ENCODE peak calls at places on chromosome X, in nine cellular contexts. D is psoas muscle, T is fibroblast of mammary gland, A is upper lobe of right lung, M is sigmoid colon, H is BE2C, O is endodermal cell, Q is uterus, L is WERI-Rb-1. N is an unnamed sample.

GRCh38 chrX:119488749-119489148 is 20.5 kb downstream of the SLC25A5 start:
- DNase-seq in L (peak), D (peak), Q (peak), H (peak), A (no peak), M (peak), T (peak), O (peak), N (peak)

GRCh38 chrX:16661495-16661894 is 11.5 kb downstream of the S100G start:
- DNase-seq in T (no peak), Q (no peak), M (no peak), H (no peak), L (no peak), D (no peak), O (no peak), A (no peak), N (no peak)

GRCh38 chrX:155997436-155997835 is at the start of gene IL9R:
- DNase-seq in Q (no peak), T (no peak), O (no peak), A (no peak), H (no peak), L (peak), M (no peak), D (no peak), N (no peak)

GRCh38 chrX:77572322-77572721 is 125.1 kb downstream of the FGF16 start:
- DNase-seq in T (peak), D (no peak), Q (no peak), M (no peak), O (no peak), L (no peak), A (no peak), H (no peak), N (no peak)

GRCh38 chrX:94908171-94908570 is 1234.2 kb downstream of the FAM133A start:
- DNase-seq in H (peak), M (no peak), Q (no peak), L (no peak), O (no peak), D (no peak), T (no peak), A (no peak), N (no peak)

GRCh38 chrX:101550825-101551767 is 749 bp downstream of the ARMCX1 start:
- DNase-seq in A (peak), L (no peak), T (peak), D (peak), H (peak), O (peak), M (peak), Q (peak), N (peak)

GRCh38 chrX:43589735-43590515 is 66.2 kb upstream of the MAOA start:
- DNase-seq in M (no peak), L (no peak), H (no peak), A (no peak), D (no peak), Q (no peak), O (no peak), T (peak), N (no peak)

GRCh38 chrX:39477438-39478120 is 620.2 kb downstream of the BCOR start:
- DNase-seq in H (no peak), D (peak), T (no peak), Q (no peak), L (peak), M (no peak), A (peak), O (peak), N (peak)

GRCh38 chrX:20352935-20353336 is 86.2 kb upstream of the RPS6KA3 start:
- DNase-seq in O (no peak), M (no peak), H (no peak), Q (no peak), L (no peak), A (no peak), D (no peak), T (no peak), N (no peak)

GRCh38 chrX:115372026-115372610 is 82.6 kb downstream of the LUZP4 start:
- DNase-seq in H (no peak), D (no peak), L (no peak), T (peak), Q (no peak), A (no peak), M (no peak), O (peak), N (peak)

GRCh38 chrX:112654871-112655270 is 24.9 kb downstream of the LHFPL1 start:
- DNase-seq in L (no peak), D (no peak), H (no peak), M (no peak), A (no peak), O (no peak), Q (no peak), T (peak), N (no peak)

GRCh38 chrX:18938710-18939109 is 45.2 kb downstream of the PHKA2 start:
- DNase-seq in O (no peak), M (no peak), T (no peak), A (no peak), Q (no peak), D (no peak), H (no peak), L (no peak), N (no peak)

GRCh38 chrX:113059714-113060113 is 219.1 kb upstream of the AMOT start:
- DNase-seq in M (no peak), H (no peak), D (no peak), O (no peak), Q (no peak), A (no peak), L (no peak), T (peak), N (no peak)

GRCh38 chrX:109943092-109943739 is 59.7 kb upstream of the TMEM164 start:
- DNase-seq in M (no peak), A (no peak), H (no peak), Q (no peak), D (no peak), L (no peak), T (no peak), O (no peak), N (no peak)

GRCh38 chrX:77442728-77443127 is 4.5 kb upstream of the FGF16 start:
- DNase-seq in H (no peak), D (no peak), Q (no peak), L (no peak), M (no peak), T (peak), O (no peak), A (no peak), N (no peak)

GRCh38 chrX:74251006-74251930 is 52.7 kb upstream of the ZCCHC13 start:
- DNase-seq in T (peak), O (no peak), H (no peak), M (no peak), D (no peak), L (no peak), Q (no peak), A (no peak), N (no peak)

GRCh38 chrX:115533485-115533884 is 27.5 kb upstream of the PLS3 start:
- DNase-seq in L (no peak), H (no peak), M (no peak), A (no peak), D (no peak), T (peak), Q (no peak), O (no peak), N (no peak)

GRCh38 chrX:115408736-115409390 is 119.3 kb downstream of the LUZP4 start:
- DNase-seq in L (no peak), H (no peak), Q (no peak), D (no peak), O (no peak), T (no peak), A (no peak), M (no peak), N (no peak)

GRCh38 chrX:38985375-38985774 is 184.1 kb downstream of the MID1IP1 start:
- DNase-seq in H (no peak), O (no peak), T (peak), D (no peak), A (no peak), M (no peak), L (no peak), Q (no peak), N (peak)

GRCh38 chrX:24204331-24204730 is 54.8 kb downstream of the ZFX start:
- DNase-seq in O (no peak), A (no peak), D (no peak), H (no peak), L (no peak), Q (no peak), M (no peak), T (peak), N (no peak)

GRCh38 chrX:114344756-114345155 is 239.1 kb upstream of the HTR2C start:
- DNase-seq in D (no peak), M (no peak), Q (no peak), T (peak), L (no peak), O (no peak), H (no peak), A (no peak), N (peak)

GRCh38 chrX:40145001-40145631 is 47.4 kb upstream of the BCOR start:
- DNase-seq in D (no peak), H (no peak), T (no peak), A (peak), O (peak), M (no peak), Q (peak), L (peak), N (peak)

GRCh38 chrX:2330487-2330886 is 170.3 kb downstream of the DHRSX start:
- DNase-seq in A (no peak), L (no peak), H (no peak), M (no peak), Q (no peak), O (no peak), D (no peak), T (no peak), N (no peak)
- H3K4me3 ChIP-seq in A (no peak), L (no peak), H (no peak), M (no peak), Q (no peak), O (no peak), D (no peak), T (no peak), N (no peak)

GRCh38 chrX:103919336-103919682 is 43.1 kb upstream of the TMSB15B start:
- DNase-seq in L (peak), O (no peak), D (no peak), T (peak), A (no peak), Q (no peak), H (peak), M (no peak), N (no peak)
- TF ChIP-seq CTCF in L (peak), O (peak), D (no peak), T (peak), A (peak), Q (peak), H (no peak), M (no peak), N (no peak)

DNA sequence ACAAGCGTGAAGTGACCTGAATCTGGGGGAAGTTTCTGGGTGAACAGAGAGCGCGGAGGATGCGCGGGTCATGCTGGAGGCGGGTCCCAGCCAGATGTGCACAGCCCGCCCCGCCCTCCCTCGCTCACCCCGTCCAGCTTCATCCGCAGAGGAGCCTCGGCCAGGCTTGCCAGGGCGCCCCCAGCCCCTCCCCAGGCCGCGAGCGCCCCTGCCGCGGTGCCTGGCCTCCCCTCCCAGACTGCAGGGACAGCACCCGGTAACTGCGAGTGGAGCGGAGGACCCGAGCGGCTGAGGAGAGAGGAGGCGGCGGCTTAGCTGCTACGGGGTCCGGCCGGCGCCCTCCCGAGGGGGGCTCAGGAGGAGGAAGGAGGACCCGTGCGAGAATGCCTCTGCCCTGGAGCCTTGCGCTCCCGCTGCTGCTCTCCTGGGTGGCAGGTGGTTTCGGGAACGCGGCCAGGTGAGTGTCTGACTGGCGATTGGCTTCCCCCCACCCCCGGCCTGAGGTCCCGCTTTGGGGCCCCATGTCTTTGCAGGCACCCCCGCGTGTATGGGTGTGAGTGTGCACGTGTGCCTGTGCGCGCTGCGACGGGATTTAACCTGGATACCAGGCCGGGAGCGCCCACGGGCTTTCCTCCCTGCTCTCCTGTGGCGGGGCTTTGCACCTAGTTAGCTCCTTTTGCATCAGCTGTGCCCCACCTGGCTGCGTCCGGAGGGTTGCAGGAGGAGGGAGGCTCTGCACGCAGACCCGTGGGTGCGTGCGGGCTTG is at the start of gene EGFL6:
- DNase-seq in L (no peak), T (no peak), M (no peak), Q (no peak), D (no peak), A (no peak), O (peak), H (no peak), N (peak)
- H3K4me3 ChIP-seq in L (no peak), T (no peak), M (peak), Q (no peak), D (no peak), A (peak), O (peak), H (no peak), N (peak)

DNA sequence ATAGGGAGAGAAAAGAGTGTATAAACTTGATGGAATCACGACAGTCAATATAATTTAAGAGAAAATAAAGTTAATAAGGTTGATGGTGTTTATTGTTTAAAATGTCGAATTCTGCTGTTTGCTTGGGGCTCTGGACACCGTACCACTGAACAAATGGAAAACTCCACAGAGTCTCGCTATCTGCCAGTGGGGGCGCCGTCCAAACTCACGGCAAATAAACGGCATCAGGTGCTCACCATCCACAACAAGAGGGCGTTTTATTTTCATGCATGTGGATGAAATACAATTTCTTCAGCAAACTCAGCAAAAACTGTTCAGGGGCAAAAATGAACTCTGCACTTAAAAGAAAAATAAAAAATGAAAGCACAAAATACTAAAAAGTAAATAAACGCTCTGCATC is 46.6 kb upstream of the FAM47C start:
- DNase-seq in M (no peak), H (no peak), L (no peak), D (no peak), T (no peak), A (no peak), O (peak), Q (no peak), N (no peak)
- TF ChIP-seq CTCF in M (no peak), H (peak), L (peak), D (no peak), T (no peak), A (no peak), O (peak), Q (no peak), N (peak)

DNA sequence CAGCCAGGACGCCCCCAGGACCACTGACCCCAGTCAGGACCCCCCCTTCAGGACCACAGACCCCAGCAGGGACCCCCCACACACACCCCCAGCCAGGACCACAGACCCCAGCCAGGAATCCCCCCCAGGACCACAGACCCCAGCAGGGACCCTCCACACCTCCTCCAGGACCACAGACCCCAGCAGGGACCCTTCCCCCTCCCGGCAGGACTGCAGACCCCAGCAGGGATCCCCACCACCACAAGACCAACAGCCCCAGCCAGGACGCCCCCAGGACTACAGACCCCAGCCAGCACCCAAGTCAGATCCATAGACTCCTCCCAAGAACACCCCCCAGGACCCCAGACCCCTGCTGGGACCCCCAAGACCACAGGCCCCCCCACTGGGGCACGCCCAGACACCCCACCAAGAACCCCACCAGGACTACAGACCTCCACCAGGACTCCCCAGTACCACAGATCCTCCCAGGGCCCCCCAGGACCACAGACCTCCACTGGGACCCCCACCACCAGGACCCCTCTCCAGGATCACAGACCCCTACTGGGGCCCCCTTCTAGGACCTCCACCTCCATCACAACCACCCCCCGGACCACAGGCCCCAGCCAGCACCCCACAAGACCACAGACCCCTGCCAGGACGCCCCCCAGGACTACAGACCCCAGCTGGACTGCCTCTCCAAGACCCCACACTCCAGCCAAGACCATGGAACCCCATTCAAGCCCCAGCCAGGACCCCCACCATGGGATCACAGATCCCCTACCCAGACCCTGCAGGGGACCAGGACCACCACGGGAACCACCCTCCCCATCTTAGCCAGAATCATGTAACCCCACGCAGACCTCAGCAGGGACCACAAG is 698 bp upstream of the DHRSX start:
- DNase-seq in O (no peak), T (no peak), H (no peak), A (no peak), M (no peak), D (no peak), L (no peak), Q (no peak), N (no peak)
- H3K4me3 ChIP-seq in O (no peak), T (peak), H (peak), A (no peak), M (peak), D (no peak), L (peak), Q (peak), N (peak)

DNA sequence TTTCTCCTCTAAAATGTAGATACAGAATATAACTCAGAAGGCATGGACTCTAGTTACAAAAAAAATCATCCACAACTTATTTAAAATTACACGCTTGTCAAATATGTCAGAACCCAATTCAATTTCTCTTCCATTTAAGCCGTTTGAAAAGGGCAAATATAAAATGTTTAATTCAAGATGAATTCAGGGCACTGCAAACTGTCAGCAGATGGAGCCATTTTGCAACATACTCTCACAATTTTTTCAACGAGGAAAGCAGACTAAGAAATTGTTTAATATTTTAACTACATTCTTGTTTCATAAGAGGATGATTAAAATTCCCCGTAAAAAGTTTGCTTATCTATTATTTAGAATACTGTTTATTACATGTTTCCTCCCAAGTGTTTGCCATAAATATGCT is 321.3 kb upstream of the CPXCR1 start:
- DNase-seq in L (no peak), H (no peak), A (no peak), D (no peak), Q (no peak), T (peak), M (no peak), O (no peak), N (peak)
- TF ChIP-seq CTCF in L (no peak), H (peak), A (no peak), D (no peak), Q (no peak), T (no peak), M (no peak), O (peak), N (peak)

GRCh38 chrX:47579537-47579936 is 2.7 kb upstream of the TIMP1 start:
- DNase-seq in L (no peak), A (no peak), M (no peak), Q (no peak), H (no peak), T (peak), O (no peak), D (no peak), N (no peak)

GRCh38 chrX:47584714-47585113 is 2.5 kb downstream of the TIMP1 start:
- DNase-seq in O (no peak), H (no peak), M (no peak), D (no peak), A (no peak), Q (no peak), T (peak), L (no peak), N (no peak)

GRCh38 chrX:47583240-47583861 is 1.1 kb downstream of the TIMP1 start:
- DNase-seq in H (no peak), T (no peak), M (no peak), D (no peak), A (no peak), Q (no peak), L (no peak), O (no peak), N (no peak)

GRCh38 chrX:47585273-47585672 is 3.0 kb downstream of the TIMP1 start:
- DNase-seq in O (no peak), A (no peak), H (no peak), T (no peak), L (no peak), D (no peak), Q (no peak), M (no peak), N (peak)

GRCh38 chrX:47581731-47582647 is at the start of gene TIMP1:
- DNase-seq in O (peak), M (peak), Q (peak), L (no peak), H (peak), T (peak), A (peak), D (peak), N (peak)
- H3K4me3 ChIP-seq in O (peak), M (peak), Q (peak), L (no peak), H (peak), T (peak), A (peak), D (peak), N (peak)

GRCh38 chrX:125998432-125998831 is 167.7 kb downstream of the DCAF12L2 start:
- DNase-seq in A (no peak), O (no peak), L (no peak), D (no peak), M (no peak), H (no peak), T (peak), Q (no peak), N (peak)
- TF ChIP-seq CTCF in A (no peak), O (peak), L (peak), D (peak), M (no peak), H (peak), T (peak), Q (no peak), N (peak)